ENCODE peak calls at places on chromosomes 13 and 19, in nine cellular contexts. G is IMR-90, S is tibial artery, C is A549, W is aorta, V is GM23248, N is PC-3, I is ovary, J is sigmoid colon. Z is an unnamed sample.

GRCh38 chr13:111095031-111095840 is 19.9 kb upstream of the ARHGEF7 start:
- DNase-seq in G (no peak), S (no peak), C (no peak), W (peak), V (no peak), N (no peak), I (no peak), J (no peak), Z (no peak)

GRCh38 chr13:40812724-40813445 is 23.5 kb downstream of the SLC25A15 start:
- DNase-seq in G (peak), S (no peak), C (peak), W (no peak), V (peak), N (peak), I (no peak), J (no peak), Z (no peak)

GRCh38 chr13:66689037-66689619 is 541.0 kb downstream of the PCDH9 start:
- DNase-seq in G (no peak), S (no peak), C (peak), W (no peak), V (no peak), N (no peak), I (no peak), J (no peak), Z (no peak)

GRCh38 chr13:27125357-27126282 is 46.0 kb downstream of the USP12 start:
- DNase-seq in G (no peak), S (no peak), C (no peak), W (no peak), V (no peak), N (no peak), I (no peak), J (no peak), Z (no peak)

GRCh38 chr13:111005364-111005763 is 90.5 kb upstream of the ANKRD10 start:
- DNase-seq in G (peak), S (no peak), C (peak), W (no peak), V (peak), N (peak), I (no peak), J (no peak), Z (no peak)

GRCh38 chr19:6268382-6268771 is 11.4 kb downstream of the MLLT1 start:
- DNase-seq in G (no peak), S (no peak), C (no peak), W (no peak), V (no peak), N (no peak), I (no peak), J (no peak), Z (no peak)

GRCh38 chr13:87661471-87661870 is 9.7 kb upstream of the SLITRK5 start:
- DNase-seq in G (peak), S (no peak), C (no peak), W (no peak), V (no peak), N (peak), I (no peak), J (no peak), Z (no peak)

GRCh38 chr13:51733656-51734334 is 70.2 kb downstream of the DHRS12 start:
- DNase-seq in G (peak), S (no peak), C (no peak), W (no peak), V (peak), N (no peak), I (no peak), J (no peak), Z (no peak)

GRCh38 chr19:55590621-55591020 is 8.7 kb downstream of the FIZ1 start:
- DNase-seq in G (no peak), S (no peak), C (peak), W (no peak), V (peak), N (peak), I (no peak), J (no peak), Z (no peak)

GRCh38 chr13:71865858-71866172 is 1.2 kb downstream of the DACH1 start:
- DNase-seq in G (no peak), S (no peak), C (no peak), W (peak), V (no peak), N (no peak), I (no peak), J (peak), Z (no peak)

GRCh38 chr13:47598340-47598911 is 402.6 kb downstream of the SUCLA2 start:
- DNase-seq in G (peak), S (no peak), C (no peak), W (no peak), V (peak), N (peak), I (no peak), J (no peak), Z (no peak)

GRCh38 chr19:6677924-6678689 is 8.1 kb upstream of the TNFSF14 start:
- DNase-seq in G (no peak), S (no peak), C (peak), W (peak), V (peak), N (no peak), I (no peak), J (peak), Z (peak)

GRCh38 chr19:7142771-7143170 is 73.3 kb downstream of the ZNF557 start:
- DNase-seq in G (no peak), S (no peak), C (no peak), W (peak), V (no peak), N (no peak), I (no peak), J (peak), Z (no peak)

GRCh38 chr19:37362733-37363132 is 8.2 kb upstream of the ZNF527 start:
- DNase-seq in G (no peak), S (no peak), C (peak), W (no peak), V (peak), N (no peak), I (no peak), J (no peak), Z (no peak)

GRCh38 chr19:33376931-33377557 is 3.5 kb downstream of the CEBPG start:
- DNase-seq in G (no peak), S (no peak), C (peak), W (no peak), V (no peak), N (peak), I (no peak), J (peak), Z (no peak)

GRCh38 chr19:16095071-16095571 is 16.6 kb upstream of the RAB8A start:
- DNase-seq in G (no peak), S (no peak), C (no peak), W (no peak), V (no peak), N (no peak), I (no peak), J (no peak), Z (no peak)

GRCh38 chr19:5126498-5127223 is 157.7 kb downstream of the KDM4B start:
- DNase-seq in G (no peak), S (no peak), C (no peak), W (no peak), V (no peak), N (no peak), I (no peak), J (no peak), Z (no peak)

GRCh38 chr19:15986694-15987093 is 37.9 kb downstream of the OR10H4 start:
- DNase-seq in G (no peak), S (no peak), C (no peak), W (no peak), V (no peak), N (no peak), I (no peak), J (no peak), Z (no peak)

GRCh38 chr13:98585398-98585754 is 8.5 kb upstream of the STK24 start:
- DNase-seq in G (no peak), S (no peak), C (no peak), W (no peak), V (no peak), N (no peak), I (no peak), J (no peak), Z (no peak)

GRCh38 chr19:41871573-41872383 is 5.3 kb upstream of the CD79A start:
- DNase-seq in G (no peak), S (no peak), C (peak), W (no peak), V (no peak), N (no peak), I (no peak), J (peak), Z (peak)

GRCh38 chr13:48750588-48751383 is 97.1 kb downstream of the CYSLTR2 start:
- DNase-seq in G (no peak), S (peak), C (no peak), W (no peak), V (peak), N (no peak), I (peak), J (peak), Z (no peak)

GRCh38 chr19:48121066-48121465 is 10.4 kb upstream of the PLA2G4C start:
- DNase-seq in G (no peak), S (no peak), C (no peak), W (no peak), V (no peak), N (no peak), I (no peak), J (no peak), Z (no peak)

DNA sequence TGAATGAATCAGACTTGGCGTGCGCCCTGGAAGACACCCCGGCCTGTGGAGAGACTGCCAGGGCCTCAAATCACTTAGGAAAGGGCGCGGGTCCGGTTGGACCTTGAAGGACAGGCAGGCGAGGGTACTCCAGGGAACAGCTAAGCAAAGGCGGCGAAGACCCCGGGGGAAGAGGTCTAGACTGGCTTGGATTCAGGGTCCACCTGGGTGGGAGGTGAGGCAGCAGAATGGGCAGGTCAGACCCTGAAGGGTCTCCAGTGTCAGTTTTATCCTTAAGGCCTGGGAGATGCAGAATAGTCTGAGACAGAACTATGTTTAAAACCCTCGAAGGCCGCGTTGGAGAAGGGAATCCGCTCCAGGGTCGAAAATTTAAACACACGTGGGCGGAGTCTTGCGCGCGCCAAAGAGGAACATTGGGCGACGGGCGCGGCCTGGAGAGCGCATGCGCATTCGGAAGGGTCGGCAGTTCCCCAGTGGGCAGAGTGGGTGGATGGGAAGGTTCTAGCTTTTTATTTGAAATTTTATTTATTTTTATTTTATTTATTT is 567 bp upstream of the SMG9 start:
- DNase-seq in G (peak), S (peak), C (peak), W (peak), V (peak), N (peak), I (peak), J (peak), Z (peak)
- H3K27ac ChIP-seq in G (peak), S (peak), C (peak), W (peak), V (peak), N (peak), I (peak), J (peak), Z (peak)

DNA sequence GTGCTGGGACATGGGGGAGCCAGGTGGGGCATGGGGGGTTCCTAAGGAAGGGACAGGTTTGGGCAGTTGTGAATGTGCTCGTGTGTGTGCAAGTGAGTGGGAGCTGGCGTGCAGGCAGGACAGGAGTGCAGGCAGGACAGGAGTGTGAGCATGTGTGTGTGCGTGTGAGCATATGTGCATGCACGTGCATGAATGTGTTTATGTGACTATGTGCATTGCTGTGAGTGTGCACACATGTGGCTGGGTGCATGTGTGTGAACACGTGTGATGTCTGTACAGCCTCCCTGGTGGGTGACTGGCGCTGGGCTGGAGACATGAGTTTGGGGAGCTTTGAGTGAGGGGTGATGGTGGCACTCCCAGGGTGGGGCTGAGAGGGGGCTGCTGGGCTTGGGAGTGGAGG is 33.4 kb downstream of the CRTC1 start:
- DNase-seq in G (no peak), S (no peak), C (no peak), W (no peak), V (no peak), N (no peak), I (no peak), J (no peak), Z (no peak)
- H3K27ac ChIP-seq in G (no peak), S (no peak), C (no peak), W (no peak), V (no peak), N (no peak), I (no peak), J (no peak), Z (no peak)

DNA sequence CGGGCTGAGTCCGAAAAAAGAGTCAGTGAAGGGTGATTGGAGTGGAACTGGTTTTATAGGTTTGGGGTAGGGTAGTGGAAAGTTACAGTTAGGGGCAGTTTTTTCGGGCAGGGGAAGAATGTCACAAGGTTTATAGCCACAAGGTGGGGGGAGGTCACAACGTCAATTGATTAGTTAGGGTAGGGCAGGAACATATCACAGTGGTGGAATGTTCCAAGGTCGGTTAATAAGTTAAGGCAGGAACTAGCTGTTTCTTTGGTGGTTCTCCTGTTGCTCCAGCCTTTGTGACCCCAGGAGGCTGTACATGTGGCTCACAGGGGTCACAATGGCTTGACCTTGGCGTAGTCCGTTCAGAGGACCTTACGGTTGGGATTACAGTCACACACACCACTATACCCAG is 20.3 kb downstream of the RDH8 start:
- DNase-seq in G (no peak), S (no peak), C (no peak), W (no peak), V (no peak), N (no peak), I (no peak), J (no peak), Z (no peak)
- H3K27ac ChIP-seq in G (no peak), S (no peak), C (peak), W (no peak), V (no peak), N (no peak), I (no peak), J (no peak), Z (no peak)

GRCh38 chr13:113470073-113470472 is 16.8 kb upstream of the ADPRHL1 start:
- DNase-seq in G (no peak), S (no peak), C (no peak), W (no peak), V (no peak), N (no peak), I (no peak), J (no peak), Z (no peak)

GRCh38 chr13:113469582-113469981 is 16.3 kb upstream of the ADPRHL1 start:
- DNase-seq in G (no peak), S (no peak), C (no peak), W (no peak), V (no peak), N (no peak), I (no peak), J (no peak), Z (no peak)

GRCh38 chr13:113472355-113473025 is 18.0 kb downstream of the DCUN1D2 start:
- DNase-seq in G (no peak), S (no peak), C (no peak), W (no peak), V (no peak), N (no peak), I (no peak), J (no peak), Z (no peak)

GRCh38 chr13:113474179-113474578 is 16.3 kb downstream of the DCUN1D2 start:
- DNase-seq in G (peak), S (peak), C (no peak), W (no peak), V (peak), N (no peak), I (no peak), J (no peak), Z (no peak)

DNA sequence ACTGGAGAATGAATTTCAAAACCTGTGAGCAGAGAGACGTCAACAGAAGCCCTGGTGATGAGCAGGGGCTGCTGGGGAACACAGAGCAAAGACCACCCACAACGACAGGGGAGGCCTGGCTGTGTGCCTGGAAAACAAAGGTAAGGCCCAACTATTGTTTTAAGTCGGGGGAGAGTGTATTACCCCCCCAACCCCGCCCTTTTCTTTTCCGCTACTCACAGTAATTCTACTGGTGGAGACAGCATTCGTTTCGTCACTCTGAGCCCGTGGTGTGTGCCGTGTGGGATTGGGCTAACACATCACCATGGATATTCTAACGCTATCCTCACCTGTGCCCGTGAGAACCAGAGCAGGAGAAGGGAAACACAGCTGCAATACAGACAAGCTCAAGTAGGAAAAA is 18.6 kb upstream of the ADPRHL1 start:
- DNase-seq in G (no peak), S (no peak), C (no peak), W (no peak), V (no peak), N (no peak), I (no peak), J (no peak), Z (no peak)
- H3K27ac ChIP-seq in G (no peak), S (no peak), C (no peak), W (no peak), V (no peak), N (no peak), I (no peak), J (no peak), Z (no peak)